ENCODE peak calls at places on chromosomes 11 and 22, in ten cellular contexts. Q, N, X, F, A, T, B, C, Y and L are unnamed samples. For H3K4me1, the result is how much of the 10 kb centered on the place peaks cover.

GRCh38 chr22:47159592-47159991 is 397.1 kb downstream of the TBC1D22A start:
- DNase-seq in Q (no peak), N (no peak), X (no peak), F (no peak), A (no peak), T (no peak), B (no peak), C (no peak), Y (no peak), L (no peak)

GRCh38 chr22:16955081-16955480 is 52.9 kb downstream of the GAB4 start:
- DNase-seq in Q (no peak), N (no peak), X (no peak), F (no peak), A (no peak), T (no peak), B (no peak), C (no peak), Y (no peak), L (no peak)

GRCh38 chr11:37710031-37710430 is 1112.0 kb upstream of the RAG2 start:
- DNase-seq in Q (no peak), N (no peak), X (no peak), F (no peak), A (no peak), T (no peak), B (no peak), C (peak), Y (no peak), L (no peak)

GRCh38 chr11:69874178-69874983 is 55.2 kb upstream of the FGF3 start:
- DNase-seq in Q (no peak), N (no peak), X (no peak), F (no peak), A (no peak), T (no peak), B (no peak), C (no peak), Y (no peak), L (no peak)

GRCh38 chr11:19737575-19737974 is 24.9 kb downstream of the NAV2 start:
- DNase-seq in Q (no peak), N (no peak), X (no peak), F (no peak), A (no peak), T (no peak), B (no peak), C (no peak), Y (no peak), L (no peak)

GRCh38 chr22:39593061-39593930 is 22.7 kb downstream of the CACNA1I start:
- DNase-seq in Q (peak), N (no peak), X (no peak), F (no peak), A (peak), T (no peak), B (no peak), C (no peak), Y (no peak), L (no peak)

GRCh38 chr22:45781941-45782340 is 110.3 kb downstream of the ATXN10 start:
- DNase-seq in Q (no peak), N (no peak), X (no peak), F (no peak), A (no peak), T (no peak), B (no peak), C (peak), Y (no peak), L (no peak)

GRCh38 chr22:46797355-46797754 is 34.9 kb downstream of the TBC1D22A start:
- DNase-seq in Q (no peak), N (no peak), X (no peak), F (no peak), A (no peak), T (no peak), B (no peak), C (peak), Y (no peak), L (no peak)

GRCh38 chr11:12817681-12818332 is 143.6 kb downstream of the TEAD1 start:
- DNase-seq in Q (no peak), N (no peak), X (peak), F (no peak), A (no peak), T (no peak), B (no peak), C (peak), Y (no peak), L (no peak)

GRCh38 chr11:43376594-43376993 is 17.9 kb downstream of the TTC17 start:
- DNase-seq in Q (no peak), N (no peak), X (no peak), F (no peak), A (no peak), T (peak), B (no peak), C (peak), Y (no peak), L (no peak)

GRCh38 chr22:41512421-41513194 is 31.7 kb downstream of the POLR3H start:
- DNase-seq in Q (peak), N (peak), X (no peak), F (peak), A (peak), T (no peak), B (no peak), C (peak), Y (no peak), L (no peak)

GRCh38 chr11:1237128-1237580 is 14.3 kb downstream of the MUC5B start:
- DNase-seq in Q (no peak), N (no peak), X (no peak), F (peak), A (no peak), T (no peak), B (no peak), C (no peak), Y (peak), L (no peak)

GRCh38 chr11:12496181-12497025 is 119.0 kb downstream of the PARVA start:
- DNase-seq in Q (no peak), N (no peak), X (no peak), F (no peak), A (no peak), T (no peak), B (no peak), C (peak), Y (no peak), L (no peak)

GRCh38 chr11:35236667-35237003 is 97.7 kb downstream of the CD44 start:
- DNase-seq in Q (no peak), N (no peak), X (no peak), F (no peak), A (no peak), T (no peak), B (no peak), C (peak), Y (no peak), L (no peak)

GRCh38 chr11:124839051-124839971 is 25.9 kb upstream of the ROBO3 start:
- DNase-seq in Q (peak), N (no peak), X (no peak), F (peak), A (no peak), T (no peak), B (no peak), C (no peak), Y (no peak), L (no peak)

GRCh38 chr11:132114185-132114584 is 743.8 kb downstream of the NTM start:
- DNase-seq in Q (no peak), N (no peak), X (peak), F (peak), A (peak), T (no peak), B (no peak), C (no peak), Y (peak), L (no peak)

GRCh38 chr11:64891215-64891848 is 12.9 kb upstream of the EHD1 start:
- DNase-seq in Q (no peak), N (no peak), X (no peak), F (no peak), A (no peak), T (no peak), B (no peak), C (no peak), Y (peak), L (no peak)

GRCh38 chr11:38323961-38324761 is 1726.1 kb upstream of the RAG2 start:
- DNase-seq in Q (no peak), N (no peak), X (no peak), F (no peak), A (no peak), T (no peak), B (no peak), C (peak), Y (no peak), L (no peak)

GRCh38 chr11:3981084-3981633 is 113.4 kb upstream of the RRM1 start:
- DNase-seq in Q (no peak), N (no peak), X (no peak), F (no peak), A (no peak), T (no peak), B (no peak), C (no peak), Y (no peak), L (no peak)

GRCh38 chr11:71446942-71447688 is 1.1 kb downstream of the DHCR7 start:
- DNase-seq in Q (no peak), N (peak), X (no peak), F (peak), A (peak), T (peak), B (no peak), C (peak), Y (no peak), L (no peak)

GRCh38 chr11:103662880-103663279 is 373.6 kb upstream of the DDI1 start:
- DNase-seq in Q (no peak), N (no peak), X (no peak), F (no peak), A (no peak), T (no peak), B (no peak), C (no peak), Y (no peak), L (no peak)

GRCh38 chr11:31826530-31827438 is 15.7 kb upstream of the PAX6 start:
- DNase-seq in Q (no peak), N (no peak), X (peak), F (no peak), A (no peak), T (no peak), B (no peak), C (peak), Y (no peak), L (no peak)

GRCh38 chr22:24424001-24424900 is 3.1 kb upstream of the ADORA2A start:
- DNase-seq in Q (no peak), N (no peak), X (no peak), F (peak), A (no peak), T (no peak), B (no peak), C (no peak), Y (no peak), L (no peak)

GRCh38 chr11:38392176-38392575 is 1794.1 kb upstream of the RAG2 start:
- DNase-seq in Q (no peak), N (no peak), X (no peak), F (no peak), A (no peak), T (no peak), B (no peak), C (peak), Y (no peak), L (no peak)

GRCh38 chr22:21573750-21574494 is 6.4 kb downstream of the UBE2L3 start:
- DNase-seq in Q (no peak), N (no peak), X (no peak), F (no peak), A (no peak), T (no peak), B (no peak), C (no peak), Y (no peak), L (no peak)

GRCh38 chr22:44347549-44347948 is 34.8 kb upstream of the SHISAL1 start:
- DNase-seq in Q (no peak), N (no peak), X (no peak), F (no peak), A (no peak), T (no peak), B (no peak), C (no peak), Y (no peak), L (no peak)

GRCh38 chr22:22137891-22138290 is 106.7 kb upstream of the VPREB1 start:
- DNase-seq in Q (no peak), N (no peak), X (no peak), F (no peak), A (no peak), T (no peak), B (no peak), C (no peak), Y (no peak), L (no peak)

GRCh38 chr22:32850591-32851517 is 49.3 kb downstream of the TIMP3 start:
- DNase-seq in Q (peak), N (no peak), X (no peak), F (peak), A (peak), T (no peak), B (no peak), C (no peak), Y (peak), L (no peak)

GRCh38 chr22:47811971-47812370 is 1049.5 kb downstream of the TBC1D22A start:
- DNase-seq in Q (no peak), N (no peak), X (no peak), F (no peak), A (no peak), T (no peak), B (no peak), C (no peak), Y (no peak), L (no peak)

GRCh38 chr22:39999144-39999757 is 4.5 kb downstream of the FAM83F start:
- DNase-seq in Q (no peak), N (no peak), X (no peak), F (no peak), A (no peak), T (no peak), B (no peak), C (peak), Y (no peak), L (no peak)

GRCh38 chr11:65981972-65982823 is 19.8 kb downstream of the EIF1AD start:
- DNase-seq in Q (no peak), N (no peak), X (no peak), F (no peak), A (no peak), T (no peak), B (no peak), C (no peak), Y (no peak), L (no peak)

GRCh38 chr11:1055990-1056771 is 18.5 kb upstream of the MUC2 start:
- DNase-seq in Q (peak), N (no peak), X (no peak), F (peak), A (peak), T (no peak), B (no peak), C (no peak), Y (no peak), L (no peak)

GRCh38 chr11:34176980-34177319 is 71.5 kb downstream of the NAT10 start:
- DNase-seq in Q (no peak), N (no peak), X (peak), F (no peak), A (no peak), T (no peak), B (no peak), C (no peak), Y (no peak), L (no peak)

GRCh38 chr11:121212696-121213567 is 79.6 kb upstream of the SC5D start:
- DNase-seq in Q (no peak), N (no peak), X (no peak), F (no peak), A (peak), T (no peak), B (no peak), C (no peak), Y (no peak), L (no peak)

GRCh38 chr11:116172156-116172555 is 600.6 kb downstream of the BUD13 start:
- DNase-seq in Q (no peak), N (no peak), X (no peak), F (no peak), A (no peak), T (no peak), B (no peak), C (no peak), Y (no peak), L (no peak)

GRCh38 chr22:37187891-37188761 is at the start of gene C1QTNF6:
- DNase-seq in Q (peak), N (no peak), X (peak), F (peak), A (no peak), T (no peak), B (no peak), C (peak), Y (peak), L (no peak)

GRCh38 chr11:82004537-82005213 is 729.0 kb downstream of the FAM181B start:
- DNase-seq in Q (no peak), N (no peak), X (no peak), F (no peak), A (no peak), T (no peak), B (no peak), C (peak), Y (no peak), L (no peak)

GRCh38 chr11:34154059-34154875 is 48.8 kb downstream of the NAT10 start:
- DNase-seq in Q (no peak), N (no peak), X (no peak), F (no peak), A (no peak), T (no peak), B (no peak), C (no peak), Y (no peak), L (no peak)

GRCh38 chr11:73414977-73415492 is 38.8 kb downstream of the RELT start:
- DNase-seq in Q (no peak), N (no peak), X (no peak), F (no peak), A (no peak), T (no peak), B (no peak), C (peak), Y (no peak), L (no peak)

DNA sequence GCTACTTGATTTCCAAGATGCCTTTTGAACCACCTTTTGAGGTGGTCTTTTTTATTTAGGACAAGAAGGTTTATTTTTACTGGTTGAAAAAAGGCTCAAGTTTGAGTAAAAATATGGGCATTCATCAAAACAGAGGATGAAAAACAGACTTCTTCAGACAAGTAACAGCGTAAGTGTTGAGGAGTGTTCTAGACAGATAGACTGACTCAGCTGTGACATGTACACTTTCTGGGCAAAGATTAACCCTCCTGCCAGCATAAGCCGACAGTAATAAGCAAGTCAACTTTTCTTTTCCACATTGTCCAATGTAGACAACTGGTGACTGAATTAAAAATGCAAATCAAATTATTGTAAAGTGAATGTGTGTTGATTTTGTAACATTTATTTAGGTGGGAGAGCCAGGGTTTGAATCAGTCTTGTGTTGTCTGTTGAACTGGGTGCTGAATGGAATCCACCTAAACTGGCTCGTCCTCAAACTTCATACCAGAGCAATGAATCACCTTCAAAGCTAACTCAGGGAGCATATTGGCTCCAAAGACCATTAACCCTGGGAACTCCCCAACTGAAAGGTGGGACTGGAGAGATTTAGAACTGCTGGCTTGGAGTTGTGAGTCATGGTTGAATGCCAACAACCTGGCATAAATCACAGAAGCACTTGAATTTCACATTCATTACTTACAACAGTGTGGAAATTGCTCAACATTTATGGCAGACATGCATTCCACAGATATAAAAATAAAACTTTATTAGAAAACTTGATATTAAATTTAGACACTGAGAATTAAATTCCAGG is 377.0 kb downstream of the ETS1 start:
- DNase-seq in Q (no peak), N (peak), X (peak), F (no peak), A (peak), T (peak), B (peak), C (peak), Y (no peak), L (no peak)
- H3K27ac ChIP-seq in Q (no peak), N (no peak), X (peak), F (peak), A (peak), T (peak), B (peak), C (no peak), Y (no peak), L (no peak)

DNA sequence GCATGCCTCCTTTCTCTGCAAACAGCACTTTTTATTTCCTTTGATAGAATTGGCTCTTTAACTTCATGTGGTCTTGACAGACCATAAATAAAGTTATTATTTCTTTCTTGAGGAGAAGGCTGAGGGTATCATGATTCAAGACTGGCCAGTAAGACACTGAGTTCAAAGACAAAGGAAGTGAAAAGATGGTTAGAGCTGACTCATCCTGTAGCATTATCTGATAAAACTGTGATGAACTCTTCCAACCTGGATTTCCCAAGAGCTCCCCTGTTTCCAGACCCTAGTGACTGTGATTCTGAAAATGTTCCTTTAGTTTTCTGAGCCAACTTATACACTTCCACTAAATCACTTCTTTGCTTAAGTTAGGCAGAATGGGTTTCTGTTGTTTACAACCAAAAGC is 179.3 kb upstream of the FAT3 start:
- DNase-seq in Q (no peak), N (no peak), X (no peak), F (no peak), A (no peak), T (no peak), B (no peak), C (no peak), Y (no peak), L (no peak)
- H3K4me1 ChIP-seq in Q (under half), N (under half), X (under half), F (under half), A (under half), T (under half), B (under half), C (under half), Y (under half), L (under half)

DNA sequence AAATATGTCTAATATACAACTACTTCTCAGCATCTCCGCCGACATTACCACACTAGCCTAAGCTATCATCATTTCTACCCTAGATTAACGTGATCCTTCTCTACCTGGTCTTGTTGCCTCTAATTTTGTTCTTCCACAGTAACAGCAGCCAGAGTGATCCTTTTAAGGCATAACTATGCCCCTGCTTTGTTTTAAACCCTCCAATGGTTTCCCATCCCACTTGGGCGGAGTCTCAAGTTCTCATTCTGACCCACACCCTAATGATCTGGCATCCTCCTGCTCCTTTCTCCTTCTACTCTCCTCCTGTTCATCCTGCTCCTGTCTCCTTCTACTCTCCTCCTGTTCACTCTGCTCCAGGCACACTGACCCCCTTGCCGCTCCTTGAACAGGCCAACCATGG is 31.9 kb upstream of the POU2AF1 start:
- DNase-seq in Q (no peak), N (no peak), X (no peak), F (no peak), A (no peak), T (no peak), B (no peak), C (no peak), Y (no peak), L (no peak)
- H3K4me3 ChIP-seq in Q (no peak), N (no peak), X (no peak), F (no peak), A (no peak), T (no peak), B (no peak), C (no peak), Y (no peak), L (no peak)

GRCh38 chr11:47184711-47185304 is 1.4 kb downstream of the PACSIN3 start:
- DNase-seq in Q (peak), N (no peak), X (no peak), F (peak), A (no peak), T (no peak), B (no peak), C (no peak), Y (peak), L (no peak)
- H3K27ac ChIP-seq in Q (peak), N (peak), X (no peak), F (peak), A (peak), T (peak), B (peak), C (no peak), Y (peak), L (no peak)